ENCODE peak calls at places on chromosomes 6 and 20, in four cellular contexts. O is A549, X is K562, S is HepG2. P is an unnamed sample.

GRCh38 chr20:31641391-31641790 is 3.7 kb downstream of the COX4I2 start:
- DNase-seq in X (no peak), S (no peak), O (no peak), P (no peak)

GRCh38 chr6:69974193-69974592 is 107.8 kb downstream of the COL19A1 start:
- DNase-seq in S (no peak), X (peak), O (peak), P (no peak)

GRCh38 chr20:49187330-49188100 is 619 bp downstream of the STAU1 start:
- DNase-seq in X (peak), O (no peak), S (no peak), P (no peak)

GRCh38 chr20:472889-473292 is 10.6 kb upstream of the TBC1D20 start:
- DNase-seq in S (peak), X (no peak), O (no peak), P (no peak)

GRCh38 chr6:146598785-146599405 is at the start of gene ADGB:
- DNase-seq in X (peak), O (peak), S (peak), P (peak)

GRCh38 chr6:35139924-35140524 is 1.1 kb downstream of the TCP11 start:
- DNase-seq in X (peak), O (peak), S (peak), P (peak)

GRCh38 chr6:72386324-72386723 is 235.5 kb upstream of the KCNQ5 start:
- DNase-seq in S (no peak), O (no peak), X (no peak), P (no peak)

GRCh38 chr20:13717631-13718044 is 67.1 kb downstream of the ESF1 start:
- DNase-seq in X (no peak), S (no peak), O (no peak), P (no peak)

GRCh38 chr20:60283281-60283680 is 325.1 kb downstream of the CDH26 start:
- DNase-seq in X (no peak), O (peak), S (no peak), P (no peak)

GRCh38 chr20:10060223-10060622 is 25.4 kb downstream of the ANKEF1 start:
- DNase-seq in O (no peak), X (no peak), S (no peak), P (no peak)

GRCh38 chr6:108711831-108712230 is 136.4 kb upstream of the ARMC2 start:
- DNase-seq in O (no peak), S (no peak), X (no peak), P (no peak)

GRCh38 chr6:56087421-56087820 is 160.0 kb downstream of the COL21A1 start:
- DNase-seq in O (no peak), X (no peak), S (no peak), P (no peak)

GRCh38 chr6:22298393-22299010 is 1.7 kb upstream of the PRL start:
- DNase-seq in O (no peak), X (no peak), S (no peak), P (no peak)

GRCh38 chr20:45523833-45524232 is 8.4 kb upstream of the SPINT3 start:
- DNase-seq in O (no peak), X (no peak), S (no peak), P (no peak)

GRCh38 chr6:84842526-84843161 is 78.2 kb upstream of the TBX18 start:
- DNase-seq in X (no peak), O (no peak), S (no peak), P (no peak)

GRCh38 chr6:139373928-139374356 is 506 bp downstream of the CITED2 start:
- DNase-seq in X (peak), O (no peak), S (no peak), P (no peak)

GRCh38 chr20:24497851-24498250 is 28.4 kb downstream of the SYNDIG1 start:
- DNase-seq in X (no peak), S (peak), O (no peak), P (no peak)
- TF ChIP-seq HMGXB4 in X (no peak), S (no peak), O (no peak), P (no peak)

DNA sequence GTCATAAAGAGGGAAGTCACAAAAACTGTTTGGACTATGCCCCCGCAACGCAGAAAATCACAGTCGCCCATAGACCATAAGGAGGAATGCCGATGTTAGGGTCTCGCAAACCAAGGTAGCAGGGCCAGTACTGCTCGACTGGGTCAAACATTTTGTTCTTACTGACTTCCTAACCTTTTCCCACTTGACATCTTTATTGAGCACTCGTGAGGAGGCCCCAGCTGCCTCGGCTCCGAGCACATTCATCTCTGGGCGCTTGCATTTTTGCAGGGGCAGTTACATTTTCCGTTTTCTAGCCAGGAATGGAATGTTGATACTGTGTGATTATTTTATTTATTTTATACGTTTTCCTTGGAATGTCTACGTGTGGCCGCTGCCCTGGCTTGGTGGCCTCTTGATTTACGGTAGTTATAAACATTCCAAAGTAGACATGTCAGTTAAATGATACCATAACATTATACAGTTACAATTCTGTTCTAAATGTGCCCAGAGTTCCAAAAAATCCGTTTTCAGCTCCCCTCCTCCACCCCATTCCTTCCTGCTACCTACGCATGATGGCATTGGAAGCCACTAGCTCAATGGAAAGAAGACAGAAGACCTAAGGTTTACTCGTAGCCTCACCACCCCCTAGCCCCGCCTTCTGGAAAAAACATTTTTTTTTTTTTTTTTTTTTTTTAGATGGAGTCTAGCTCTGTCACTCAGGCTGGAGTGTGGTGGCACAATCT is 56.9 kb upstream of the APCDD1L start:
- DNase-seq in S (no peak), X (no peak), O (no peak), P (no peak)
- TF ChIP-seq HMGXB4 in S (no peak), X (no peak), O (no peak), P (no peak)

GRCh38 chr6:136750821-136751220 is 41.5 kb downstream of the MAP3K5 start:
- DNase-seq in O (no peak), X (no peak), S (no peak), P (no peak)

GRCh38 chr6:136751478-136751956 is 40.8 kb downstream of the MAP3K5 start:
- DNase-seq in S (no peak), X (no peak), O (no peak), P (no peak)

GRCh38 chr6:136751991-136752390 is 40.3 kb downstream of the MAP3K5 start:
- DNase-seq in X (no peak), O (no peak), S (no peak), P (no peak)

GRCh38 chr6:136753624-136754023 is 38.7 kb downstream of the MAP3K5 start:
- DNase-seq in O (no peak), X (no peak), S (no peak), P (no peak)

GRCh38 chr6:136752554-136752953 is 39.7 kb downstream of the MAP3K5 start:
- DNase-seq in X (no peak), S (no peak), O (no peak), P (no peak)
- TF ChIP-seq HMGXB4 in X (no peak), S (no peak), O (no peak), P (no peak)

DNA sequence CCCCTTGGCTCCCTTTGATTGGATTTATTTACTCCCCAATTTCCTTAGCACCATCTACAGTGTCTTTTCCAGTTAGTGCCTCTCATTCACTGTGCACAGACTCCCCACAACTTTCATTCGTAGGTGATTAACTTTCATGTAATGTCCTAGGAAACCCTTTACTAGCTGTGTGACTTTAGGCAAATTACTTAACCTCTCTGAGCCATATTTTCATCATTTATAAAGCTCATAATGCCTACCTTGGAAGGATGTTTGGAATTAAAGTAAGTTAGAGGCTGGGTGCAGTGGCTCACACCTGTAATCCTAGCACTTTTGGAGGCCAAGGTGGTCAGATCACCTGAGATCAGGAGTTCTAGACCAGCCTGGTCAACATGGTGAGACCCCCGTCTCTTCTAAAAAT is 20.1 kb downstream of the C6orf15 start:
- DNase-seq in X (no peak), O (no peak), S (no peak), P (no peak)
- TF ChIP-seq HMGXB4 in X (no peak), O (no peak), S (no peak), P (no peak)

GRCh38 chr20:2093200-2093781 is 8.3 kb upstream of the STK35 start:
- DNase-seq in X (no peak), S (peak), O (peak), P (peak)
- TF ChIP-seq HMGXB4 in X (no peak), S (peak), O (no peak), P (no peak)

P was measured in WTC11.